ENCODE peak calls at places on chromosomes 12 and 14, in six cellular contexts. N is suprapubic skin, E is heart left ventricle, P is upper lobe of right lung, B is GM12865, G is MCF 10A. J is an unnamed sample.

GRCh38 chr12:64560395-64561301 is 49.6 kb upstream of the RASSF3 start:
- DNase-seq in B (no peak), P (no peak), G (peak; percentile 86), E (no peak), N (no peak), J (peak; percentile 38)

GRCh38 chr14:24298892-24299254 is 707 bp downstream of the DHRS1 start:
- DNase-seq in P (no peak), B (no peak), E (no peak), N (no peak), G (peak; percentile 91), J (no peak)

GRCh38 chr14:60931206-60931605 is 49.7 kb downstream of the TRMT5 start:
- DNase-seq in E (no peak), P (no peak), N (no peak), B (no peak), G (no peak), J (no peak)

GRCh38 chr12:613996-614726 is 49.1 kb downstream of the NINJ2 start:
- DNase-seq in G (peak; percentile 14), B (peak; percentile 58), P (no peak), N (no peak), E (no peak), J (no peak)

GRCh38 chr14:24513009-24513408 is 4.9 kb upstream of the CMA1 start:
- DNase-seq in E (no peak), G (no peak), P (no peak), N (no peak), B (no peak), J (no peak)

GRCh38 chr14:68391292-68392014 is 401.4 kb downstream of the ZFP36L1 start:
- DNase-seq in G (no peak), B (no peak), E (peak; percentile 58), N (no peak), P (no peak), J (no peak)

GRCh38 chr14:94051115-94051514 is 25.0 kb downstream of the OTUB2 start:
- DNase-seq in N (peak; percentile 28), E (peak; percentile 49), B (no peak), G (peak; percentile 28), P (no peak), J (no peak)

GRCh38 chr12:26028953-26029740 is 70.7 kb downstream of the RASSF8 start:
- DNase-seq in N (no peak), B (peak; percentile 56), E (no peak), P (no peak), G (peak; percentile 56), J (no peak)

GRCh38 chr14:77102154-77102553 is 4.1 kb downstream of the CIPC start:
- DNase-seq in B (no peak), N (no peak), G (no peak), E (no peak), P (no peak), J (no peak)

GRCh38 chr14:79044894-79045624 is 874.9 kb downstream of the NRXN3 start:
- DNase-seq in P (no peak), E (no peak), N (no peak), B (no peak), G (peak; percentile 97), J (no peak)

GRCh38 chr12:65156366-65156831 is 13.0 kb upstream of the LEMD3 start:
- DNase-seq in E (no peak), P (no peak), B (peak; percentile 77), G (no peak), N (no peak), J (no peak)

GRCh38 chr12:125882141-125882540 is 816.9 kb downstream of the AACS start:
- DNase-seq in P (no peak), E (no peak), B (no peak), G (no peak), N (no peak), J (no peak)

GRCh38 chr12:68342966-68343365 is 10.8 kb upstream of the MDM1 start:
- DNase-seq in G (no peak), P (no peak), B (no peak), E (no peak), N (no peak), J (no peak)

GRCh38 chr12:130511285-130511684 is 173.6 kb downstream of the PIWIL1 start:
- DNase-seq in E (no peak), B (no peak), G (no peak), P (no peak), N (no peak), J (no peak)

GRCh38 chr12:116276433-116277216 is 868 bp downstream of the MED13L start:
- DNase-seq in G (peak; percentile 76), E (peak; percentile 72), B (peak; percentile 72), N (peak; percentile 90), P (peak; percentile 88), J (peak; percentile 84)

GRCh38 chr12:105120551-105120950 is 13.0 kb downstream of the WASHC4 start:
- DNase-seq in P (no peak), G (peak; percentile 4), E (no peak), N (no peak), B (no peak), J (no peak)

GRCh38 chr12:21478756-21479455 is 22.5 kb downstream of the RECQL start:
- DNase-seq in N (no peak), B (no peak), P (no peak), G (no peak), E (no peak), J (no peak)

GRCh38 chr14:68780358-68781160 is 12.3 kb downstream of the ZFP36L1 start:
- DNase-seq in G (no peak), E (peak; percentile 78), N (peak; percentile 78), B (no peak), P (peak; percentile 69), J (peak; percentile 15)

GRCh38 chr12:105318651-105319483 is 11.6 kb upstream of the C12orf75 start:
- DNase-seq in P (no peak), N (no peak), G (no peak), E (no peak), B (no peak), J (no peak)

GRCh38 chr12:103960567-103961227 is 5.0 kb upstream of the TDG start:
- DNase-seq in B (no peak), G (no peak), P (no peak), E (no peak), N (no peak), J (no peak)

DNA sequence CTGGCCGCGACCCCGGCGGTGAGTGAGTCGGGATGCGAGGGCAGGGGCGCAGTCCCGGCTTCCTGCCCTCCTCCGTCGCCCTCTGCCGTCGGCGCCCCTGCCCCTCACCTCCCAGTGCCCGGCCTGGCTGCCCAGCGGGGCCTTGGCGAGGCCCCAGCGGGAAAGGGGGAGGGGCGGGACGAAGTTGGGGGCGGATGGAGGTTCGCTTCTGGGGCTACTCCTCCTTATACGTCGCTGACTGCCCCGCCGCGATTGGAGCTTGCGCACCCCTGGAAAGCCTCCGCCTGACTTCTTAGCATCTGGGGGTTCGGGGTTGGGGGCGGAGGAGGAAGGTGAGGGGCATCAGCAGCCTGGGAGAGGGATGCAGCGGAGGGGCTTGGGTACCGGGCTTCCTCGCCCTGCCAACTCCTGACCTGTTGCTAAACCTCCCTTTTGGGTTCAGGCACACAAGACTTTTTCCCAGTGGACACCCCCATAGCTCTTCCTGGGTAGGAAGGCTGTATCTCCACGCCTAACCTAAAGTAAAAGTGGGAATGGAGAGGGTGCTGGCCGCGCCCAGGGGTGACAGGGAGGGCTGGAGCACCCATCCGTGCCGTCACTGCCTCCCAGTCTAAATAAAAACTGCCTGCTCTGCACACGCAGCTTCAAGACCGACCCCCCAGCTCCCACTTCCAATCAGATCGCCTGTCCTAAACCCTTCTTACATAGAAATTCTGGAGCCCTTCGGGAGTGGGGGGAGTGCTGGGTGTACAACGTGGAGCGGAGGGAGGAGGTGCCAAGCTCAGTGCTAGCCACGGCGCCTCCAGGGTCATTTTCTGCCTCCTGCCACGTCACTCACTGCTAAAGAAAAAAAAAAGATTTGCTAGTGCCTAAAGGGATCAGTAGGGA is 585 bp downstream of the TMEM263 start:
- DNase-seq in N (peak; percentile 86), B (peak; percentile 82), E (peak; percentile 69), P (peak; percentile 86), G (peak; percentile 76), J (peak; percentile 43)
- TF ChIP-seq CTCF in N (no peak), B (no peak), E (peak; percentile 44), P (no peak), G (no peak), J (no peak)

DNA sequence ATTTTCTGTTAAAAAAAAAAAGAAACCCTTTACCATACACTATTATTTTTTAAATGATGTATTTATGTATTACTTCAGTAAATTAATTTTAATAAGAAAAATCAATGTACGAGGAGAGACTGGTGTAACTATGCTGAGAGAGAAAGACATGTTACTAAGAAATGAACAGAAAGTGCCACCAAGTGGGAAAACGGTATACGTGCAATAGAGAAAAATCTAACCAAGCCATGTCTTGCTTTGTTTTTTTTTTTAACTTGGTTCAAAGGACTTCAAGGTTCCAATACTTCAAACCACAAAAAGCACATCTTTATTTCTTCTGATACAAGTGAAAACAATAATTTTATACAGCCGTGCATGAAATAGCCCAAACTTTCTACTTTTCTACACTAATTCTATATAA is 22.9 kb downstream of the NDUFA12 start:
- DNase-seq in G (no peak), E (no peak), B (peak; percentile 19), N (no peak), P (no peak), J (no peak)
- TF ChIP-seq CTCF in G (peak; percentile 34), E (peak; percentile 20), B (no peak), N (no peak), P (no peak), J (no peak)

DNA sequence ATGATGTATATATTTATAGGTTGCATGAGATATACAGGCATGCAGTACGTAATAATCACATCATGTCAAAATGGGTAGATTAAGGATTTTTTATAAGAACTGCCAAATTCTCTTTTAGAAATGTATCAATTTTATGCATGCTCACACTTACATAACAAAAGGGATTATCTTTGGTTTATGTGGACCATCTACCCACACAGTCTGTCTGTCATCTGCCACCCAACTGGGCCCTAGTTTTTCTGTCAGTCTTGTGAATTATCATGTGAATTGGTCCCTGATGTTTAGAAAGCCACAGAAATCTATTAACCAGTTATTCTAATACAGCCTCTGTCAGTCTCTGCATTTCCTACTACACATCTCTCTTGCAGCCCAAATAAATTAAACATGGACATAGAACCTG is 133.4 kb downstream of the ACSS3 start:
- DNase-seq in P (no peak), G (no peak), N (no peak), B (no peak), E (no peak), J (no peak)
- TF ChIP-seq CTCF in P (no peak), G (no peak), N (no peak), B (no peak), E (no peak), J (no peak)

GRCh38 chr14:96565811-96566210 is 63.6 kb downstream of the PAPOLA start:
- DNase-seq in N (no peak), E (no peak), B (no peak), P (no peak), G (no peak), J (no peak)

GRCh38 chr14:96559571-96559970 is 57.4 kb downstream of the PAPOLA start:
- DNase-seq in P (no peak), N (no peak), E (no peak), B (no peak), G (no peak), J (no peak)

GRCh38 chr14:96567289-96567899 is 65.2 kb downstream of the PAPOLA start:
- DNase-seq in B (peak; percentile 40), P (no peak), E (no peak), G (peak; percentile 31), N (no peak), J (no peak)

GRCh38 chr14:96568646-96569045 is 66.5 kb downstream of the PAPOLA start:
- DNase-seq in N (no peak), G (no peak), P (no peak), E (no peak), B (no peak), J (no peak)

DNA sequence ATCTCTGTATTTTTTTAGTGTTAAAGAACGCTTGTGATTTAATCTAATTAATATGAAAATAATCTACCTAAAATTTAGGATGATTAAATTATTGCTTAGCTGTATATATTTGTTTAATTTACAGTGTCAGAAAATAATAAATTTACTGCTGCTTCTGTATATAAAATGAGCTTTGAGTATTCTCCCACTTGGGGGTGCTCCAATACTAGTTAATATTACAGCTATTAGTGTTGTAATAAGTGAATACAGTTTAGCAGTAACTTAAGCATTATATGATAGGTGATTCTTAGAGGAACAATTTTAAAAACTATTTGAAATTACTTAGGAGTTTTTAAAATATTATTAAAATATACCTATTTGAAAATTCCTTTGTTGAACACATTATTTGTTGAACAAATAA is 62.2 kb downstream of the PAPOLA start:
- DNase-seq in B (no peak), G (no peak), E (no peak), P (no peak), N (no peak), J (no peak)
- TF ChIP-seq CTCF in B (no peak), G (no peak), E (no peak), P (no peak), N (no peak), J (no peak)